ENCODE peak calls at places on chromosomes 2 and 18, in eight cellular contexts. One of them, this sample, is unnamed.

GRCh38 chr18:66558773-66559172 is 45.1 kb downstream of the CDH19 start:
- DNase-seq in PC-9: no peak
- DNase-seq in lower lobe of right lung: no peak
- DNase-seq in H9: no peak
- DNase-seq in naive thymus-derived CD4-positive, alpha-beta T cell: no peak
- DNase-seq in substantia nigra: no peak
- DNase-seq in dorsolateral prefrontal cortex: no peak
- DNase-seq in OCI-LY7: no peak
- DNase-seq in this sample: peak

GRCh38 chr2:12817870-12818269 is 101.1 kb downstream of the TRIB2 start:
- DNase-seq in PC-9: no peak
- DNase-seq in lower lobe of right lung: no peak
- DNase-seq in H9: no peak
- DNase-seq in naive thymus-derived CD4-positive, alpha-beta T cell: no peak
- DNase-seq in substantia nigra: no peak
- DNase-seq in dorsolateral prefrontal cortex: no peak
- DNase-seq in OCI-LY7: no peak
- DNase-seq in this sample: no peak

GRCh38 chr18:10544093-10544748 is 18.4 kb downstream of the NAPG start:
- DNase-seq in PC-9: no peak
- DNase-seq in lower lobe of right lung: no peak
- DNase-seq in H9: no peak
- DNase-seq in naive thymus-derived CD4-positive, alpha-beta T cell: no peak
- DNase-seq in substantia nigra: no peak
- DNase-seq in dorsolateral prefrontal cortex: no peak
- DNase-seq in OCI-LY7: no peak
- DNase-seq in this sample: no peak

GRCh38 chr2:41973871-41974270 is 74.0 kb upstream of the PKDCC start:
- DNase-seq in PC-9: no peak
- DNase-seq in lower lobe of right lung: no peak
- DNase-seq in H9: no peak
- DNase-seq in naive thymus-derived CD4-positive, alpha-beta T cell: no peak
- DNase-seq in substantia nigra: no peak
- DNase-seq in dorsolateral prefrontal cortex: no peak
- DNase-seq in OCI-LY7: no peak
- DNase-seq in this sample: no peak

GRCh38 chr2:189285962-189286648 is 106.5 kb upstream of the COL5A2 start:
- DNase-seq in PC-9: no peak
- DNase-seq in lower lobe of right lung: no peak
- DNase-seq in H9: no peak
- DNase-seq in naive thymus-derived CD4-positive, alpha-beta T cell: no peak
- DNase-seq in substantia nigra: no peak
- DNase-seq in dorsolateral prefrontal cortex: no peak
- DNase-seq in OCI-LY7: no peak
- DNase-seq in this sample: peak

GRCh38 chr2:42957109-42958035 is 165.0 kb upstream of the HAAO start:
- DNase-seq in PC-9: no peak
- DNase-seq in lower lobe of right lung: no peak
- DNase-seq in H9: no peak
- DNase-seq in naive thymus-derived CD4-positive, alpha-beta T cell: no peak
- DNase-seq in substantia nigra: no peak
- DNase-seq in dorsolateral prefrontal cortex: no peak
- DNase-seq in OCI-LY7: no peak
- DNase-seq in this sample: peak

GRCh38 chr18:75211721-75212625 is 1.4 kb downstream of the TSHZ1 start:
- DNase-seq in PC-9: peak
- DNase-seq in lower lobe of right lung: peak
- DNase-seq in H9: peak
- DNase-seq in naive thymus-derived CD4-positive, alpha-beta T cell: peak
- DNase-seq in substantia nigra: peak
- DNase-seq in dorsolateral prefrontal cortex: no peak
- DNase-seq in OCI-LY7: peak
- DNase-seq in this sample: no peak

GRCh38 chr2:184599054-184599874 is 935 bp downstream of the ZNF804A start:
- DNase-seq in PC-9: no peak
- DNase-seq in lower lobe of right lung: no peak
- DNase-seq in H9: no peak
- DNase-seq in naive thymus-derived CD4-positive, alpha-beta T cell: no peak
- DNase-seq in substantia nigra: no peak
- DNase-seq in dorsolateral prefrontal cortex: no peak
- DNase-seq in OCI-LY7: peak
- DNase-seq in this sample: no peak

GRCh38 chr18:79328917-79329316 is 66.8 kb upstream of the NFATC1 start:
- DNase-seq in PC-9: no peak
- DNase-seq in lower lobe of right lung: no peak
- DNase-seq in H9: no peak
- DNase-seq in naive thymus-derived CD4-positive, alpha-beta T cell: no peak
- DNase-seq in substantia nigra: no peak
- DNase-seq in dorsolateral prefrontal cortex: no peak
- DNase-seq in OCI-LY7: no peak
- DNase-seq in this sample: no peak

GRCh38 chr2:133262888-133263287 is 305.4 kb downstream of the NCKAP5 start:
- DNase-seq in PC-9: no peak
- DNase-seq in lower lobe of right lung: no peak
- DNase-seq in H9: no peak
- DNase-seq in naive thymus-derived CD4-positive, alpha-beta T cell: no peak
- DNase-seq in substantia nigra: no peak
- DNase-seq in dorsolateral prefrontal cortex: no peak
- DNase-seq in OCI-LY7: no peak
- DNase-seq in this sample: no peak

GRCh38 chr2:20490300-20491181 is 43.7 kb downstream of the RHOB start:
- DNase-seq in PC-9: no peak
- DNase-seq in lower lobe of right lung: no peak
- DNase-seq in H9: no peak
- DNase-seq in naive thymus-derived CD4-positive, alpha-beta T cell: no peak
- DNase-seq in substantia nigra: peak
- DNase-seq in dorsolateral prefrontal cortex: no peak
- DNase-seq in OCI-LY7: no peak
- DNase-seq in this sample: no peak

GRCh38 chr2:195535911-195536522 is 121.0 kb upstream of the SLC39A10 start:
- DNase-seq in PC-9: no peak
- DNase-seq in lower lobe of right lung: peak
- DNase-seq in H9: no peak
- DNase-seq in naive thymus-derived CD4-positive, alpha-beta T cell: peak
- DNase-seq in substantia nigra: peak
- DNase-seq in dorsolateral prefrontal cortex: no peak
- DNase-seq in OCI-LY7: peak
- DNase-seq in this sample: no peak

GRCh38 chr2:134301099-134301970 is 47.5 kb downstream of the MGAT5 start:
- DNase-seq in PC-9: no peak
- DNase-seq in lower lobe of right lung: no peak
- DNase-seq in H9: no peak
- DNase-seq in naive thymus-derived CD4-positive, alpha-beta T cell: no peak
- DNase-seq in substantia nigra: no peak
- DNase-seq in dorsolateral prefrontal cortex: no peak
- DNase-seq in OCI-LY7: no peak
- DNase-seq in this sample: peak

GRCh38 chr18:49305688-49306336 is 154.6 kb downstream of the DYM start:
- DNase-seq in PC-9: no peak
- DNase-seq in lower lobe of right lung: no peak
- DNase-seq in H9: no peak
- DNase-seq in naive thymus-derived CD4-positive, alpha-beta T cell: no peak
- DNase-seq in substantia nigra: no peak
- DNase-seq in dorsolateral prefrontal cortex: no peak
- DNase-seq in OCI-LY7: no peak
- DNase-seq in this sample: peak

GRCh38 chr18:62759704-62760402 is 44.5 kb downstream of the PHLPP1 start:
- DNase-seq in PC-9: no peak
- DNase-seq in lower lobe of right lung: no peak
- DNase-seq in H9: no peak
- DNase-seq in naive thymus-derived CD4-positive, alpha-beta T cell: no peak
- DNase-seq in substantia nigra: no peak
- DNase-seq in dorsolateral prefrontal cortex: no peak
- DNase-seq in OCI-LY7: no peak
- DNase-seq in this sample: peak

GRCh38 chr18:62755946-62756345 is 40.6 kb downstream of the PHLPP1 start:
- DNase-seq in PC-9: no peak
- DNase-seq in lower lobe of right lung: no peak
- DNase-seq in H9: no peak
- DNase-seq in naive thymus-derived CD4-positive, alpha-beta T cell: no peak
- DNase-seq in substantia nigra: no peak
- DNase-seq in dorsolateral prefrontal cortex: no peak
- DNase-seq in OCI-LY7: no peak
- DNase-seq in this sample: no peak

GRCh38 chr18:62758591-62758990 is 43.2 kb downstream of the PHLPP1 start:
- DNase-seq in PC-9: no peak
- DNase-seq in lower lobe of right lung: no peak
- DNase-seq in H9: no peak
- DNase-seq in naive thymus-derived CD4-positive, alpha-beta T cell: no peak
- DNase-seq in substantia nigra: no peak
- DNase-seq in dorsolateral prefrontal cortex: no peak
- DNase-seq in OCI-LY7: no peak
- DNase-seq in this sample: no peak

GRCh38 chr18:62755454-62755853 is 40.1 kb downstream of the PHLPP1 start:
- DNase-seq in PC-9: no peak
- DNase-seq in lower lobe of right lung: no peak
- DNase-seq in H9: no peak
- DNase-seq in naive thymus-derived CD4-positive, alpha-beta T cell: no peak
- DNase-seq in substantia nigra: no peak
- DNase-seq in dorsolateral prefrontal cortex: no peak
- DNase-seq in OCI-LY7: no peak
- DNase-seq in this sample: no peak

DNA sequence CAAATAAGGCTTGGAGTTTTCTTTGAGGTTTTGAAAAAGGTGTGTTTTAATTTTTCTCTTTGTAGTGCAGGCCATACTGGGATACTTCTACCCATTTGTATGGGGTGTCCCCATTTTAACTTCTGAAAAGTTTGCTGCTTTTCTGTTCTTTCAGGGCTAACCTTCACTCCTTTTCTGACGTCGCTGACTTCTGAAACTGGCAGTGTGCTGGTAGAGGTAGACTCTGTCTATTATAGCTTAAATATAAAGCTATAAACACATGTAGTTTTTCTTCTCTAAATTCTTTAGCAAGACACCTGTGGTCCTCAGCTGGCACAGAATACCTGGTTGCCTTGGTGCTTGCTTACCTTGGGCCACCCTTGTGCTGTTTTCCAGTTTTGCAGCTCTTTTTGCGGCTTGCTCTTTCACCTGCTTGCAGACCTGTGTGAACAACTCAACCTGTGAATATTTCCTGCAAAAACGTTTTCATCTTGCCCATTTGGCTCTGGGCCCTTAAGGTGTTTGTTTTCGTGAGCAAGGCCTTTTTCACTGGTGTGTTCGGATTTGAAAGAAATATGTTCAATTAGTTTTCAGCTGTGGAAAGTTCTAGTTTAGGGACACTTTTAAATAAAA is 42.2 kb downstream of the PHLPP1 start:
- DNase-seq in PC-9: peak
- DNase-seq in lower lobe of right lung: no peak
- DNase-seq in H9: no peak
- DNase-seq in naive thymus-derived CD4-positive, alpha-beta T cell: no peak
- DNase-seq in substantia nigra: no peak
- DNase-seq in dorsolateral prefrontal cortex: no peak
- DNase-seq in OCI-LY7: no peak
- DNase-seq in this sample: no peak
- H3K27ac ChIP-seq in PC-9: peak
- H3K27ac ChIP-seq in lower lobe of right lung: no peak
- H3K27ac ChIP-seq in H9: peak
- H3K27ac ChIP-seq in naive thymus-derived CD4-positive, alpha-beta T cell: no peak
- H3K27ac ChIP-seq in substantia nigra: no peak
- H3K27ac ChIP-seq in dorsolateral prefrontal cortex: no peak
- H3K27ac ChIP-seq in OCI-LY7: no peak
- H3K27ac ChIP-seq in this sample: no peak

GRCh38 chr2:206176128-206176527 is 16.4 kb downstream of the EEF1B2 start:
- DNase-seq in PC-9: no peak
- DNase-seq in lower lobe of right lung: no peak
- DNase-seq in H9: no peak
- DNase-seq in naive thymus-derived CD4-positive, alpha-beta T cell: no peak
- DNase-seq in substantia nigra: no peak
- DNase-seq in dorsolateral prefrontal cortex: no peak
- DNase-seq in OCI-LY7: no peak
- DNase-seq in this sample: no peak
- H3K27ac ChIP-seq in PC-9: no peak
- H3K27ac ChIP-seq in lower lobe of right lung: no peak
- H3K27ac ChIP-seq in H9: no peak
- H3K27ac ChIP-seq in naive thymus-derived CD4-positive, alpha-beta T cell: no peak
- H3K27ac ChIP-seq in substantia nigra: no peak
- H3K27ac ChIP-seq in dorsolateral prefrontal cortex: no peak
- H3K27ac ChIP-seq in OCI-LY7: no peak
- H3K27ac ChIP-seq in this sample: no peak

DNA sequence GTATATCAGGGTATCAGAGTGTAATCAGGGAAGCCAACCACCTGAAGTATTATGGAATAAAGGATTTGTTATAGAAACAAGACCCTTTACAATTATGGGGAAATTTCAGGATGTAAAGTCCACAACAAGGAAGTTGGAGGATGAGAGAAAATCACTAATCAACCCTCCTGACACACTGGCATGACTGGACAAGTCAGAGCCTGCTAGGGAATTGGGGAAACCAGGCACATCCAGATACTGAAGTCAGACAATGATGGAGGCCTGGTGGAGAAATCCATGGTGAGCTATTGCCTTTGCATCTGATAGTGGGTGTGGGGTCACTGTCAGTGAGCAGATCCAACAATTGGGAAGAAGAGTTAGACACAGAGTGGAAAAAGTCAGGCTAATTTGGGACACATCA is 158.8 kb upstream of the FBXO11 start:
- DNase-seq in PC-9: no peak
- DNase-seq in lower lobe of right lung: no peak
- DNase-seq in H9: no peak
- DNase-seq in naive thymus-derived CD4-positive, alpha-beta T cell: no peak
- DNase-seq in substantia nigra: no peak
- DNase-seq in dorsolateral prefrontal cortex: no peak
- DNase-seq in OCI-LY7: no peak
- DNase-seq in this sample: peak
- H3K27ac ChIP-seq in PC-9: no peak
- H3K27ac ChIP-seq in lower lobe of right lung: no peak
- H3K27ac ChIP-seq in H9: no peak
- H3K27ac ChIP-seq in naive thymus-derived CD4-positive, alpha-beta T cell: no peak
- H3K27ac ChIP-seq in substantia nigra: no peak
- H3K27ac ChIP-seq in dorsolateral prefrontal cortex: no peak
- H3K27ac ChIP-seq in OCI-LY7: no peak
- H3K27ac ChIP-seq in this sample: no peak

GRCh38 chr2:74558284-74559230 is 4.0 kb downstream of the DOK1 start:
- DNase-seq in PC-9: no peak
- DNase-seq in lower lobe of right lung: no peak
- DNase-seq in H9: no peak
- DNase-seq in naive thymus-derived CD4-positive, alpha-beta T cell: no peak
- DNase-seq in substantia nigra: no peak
- DNase-seq in dorsolateral prefrontal cortex: no peak
- DNase-seq in OCI-LY7: no peak
- DNase-seq in this sample: no peak

GRCh38 chr2:74556159-74556558 is 1.6 kb downstream of the DOK1 start:
- DNase-seq in PC-9: no peak
- DNase-seq in lower lobe of right lung: no peak
- DNase-seq in H9: no peak
- DNase-seq in naive thymus-derived CD4-positive, alpha-beta T cell: no peak
- DNase-seq in substantia nigra: no peak
- DNase-seq in dorsolateral prefrontal cortex: no peak
- DNase-seq in OCI-LY7: no peak
- DNase-seq in this sample: no peak

GRCh38 chr2:74555610-74556103 is 1.1 kb downstream of the DOK1 start:
- DNase-seq in PC-9: no peak
- DNase-seq in lower lobe of right lung: peak
- DNase-seq in H9: no peak
- DNase-seq in naive thymus-derived CD4-positive, alpha-beta T cell: no peak
- DNase-seq in substantia nigra: peak
- DNase-seq in dorsolateral prefrontal cortex: no peak
- DNase-seq in OCI-LY7: no peak
- DNase-seq in this sample: no peak

GRCh38 chr2:74554821-74555531 is 456 bp downstream of the DOK1 start:
- DNase-seq in PC-9: peak
- DNase-seq in lower lobe of right lung: peak
- DNase-seq in H9: peak
- DNase-seq in naive thymus-derived CD4-positive, alpha-beta T cell: no peak
- DNase-seq in substantia nigra: no peak
- DNase-seq in dorsolateral prefrontal cortex: no peak
- DNase-seq in OCI-LY7: peak
- DNase-seq in this sample: no peak

GRCh38 chr2:74556831-74557370 is 2.4 kb downstream of the DOK1 start:
- DNase-seq in PC-9: no peak
- DNase-seq in lower lobe of right lung: no peak
- DNase-seq in H9: no peak
- DNase-seq in naive thymus-derived CD4-positive, alpha-beta T cell: no peak
- DNase-seq in substantia nigra: no peak
- DNase-seq in dorsolateral prefrontal cortex: no peak
- DNase-seq in OCI-LY7: no peak
- DNase-seq in this sample: no peak
- H3K27ac ChIP-seq in PC-9: no peak
- H3K27ac ChIP-seq in lower lobe of right lung: no peak
- H3K27ac ChIP-seq in H9: no peak
- H3K27ac ChIP-seq in naive thymus-derived CD4-positive, alpha-beta T cell: no peak
- H3K27ac ChIP-seq in substantia nigra: no peak
- H3K27ac ChIP-seq in dorsolateral prefrontal cortex: no peak
- H3K27ac ChIP-seq in OCI-LY7: no peak
- H3K27ac ChIP-seq in this sample: no peak